ENCODE peak calls at places on chromosomes 2 and 18, in ten cellular contexts. B, O, L, Y, R, M, C, T, S and U are unnamed samples.
A peak's percentile ranks its signal among the peaks of the same experiment; 100 is the strongest.

GRCh38 chr2:239250216-239251071 is 150.4 kb downstream of the HDAC4 start:
- DNase-seq in T (no peak), S (no peak), C (no peak), R (no peak), O (no peak), L (no peak), B (no peak), M (no peak), Y (no peak), U (no peak)

GRCh38 chr2:141709756-141710155 is 421.1 kb downstream of the LRP1B start:
- DNase-seq in R (no peak), C (no peak), S (no peak), L (no peak), M (no peak), O (no peak), Y (no peak), B (no peak), T (no peak), U (no peak)

GRCh38 chr2:237627463-237628321 is at the start of gene LRRFIP1:
- DNase-seq in S (no peak), O (peak; percentile 20), R (no peak), C (no peak), Y (no peak), L (peak; percentile 63), B (peak; percentile 69), T (no peak), M (peak; percentile 20), U (peak; percentile 46)

GRCh38 chr2:189210250-189211075 is 30.9 kb upstream of the COL5A2 start:
- DNase-seq in C (peak; percentile 98), L (peak; percentile 23), B (no peak), O (peak; percentile 33), T (no peak), S (peak; percentile 97), Y (no peak), R (peak; percentile 99), M (peak; percentile 76), U (no peak)

GRCh38 chr2:240893363-240893828 is 2.6 kb downstream of the MAB21L4 start:
- DNase-seq in L (peak; percentile 100), S (no peak), B (peak; percentile 65), Y (no peak), M (peak; percentile 65), R (no peak), C (no peak), O (no peak), T (no peak), U (no peak)

GRCh38 chr2:175742367-175742766 is 259.7 kb downstream of the LNPK start:
- DNase-seq in Y (no peak), R (peak; percentile 42), M (no peak), S (peak; percentile 17), B (no peak), T (no peak), O (no peak), C (peak; percentile 84), L (no peak), U (no peak)

GRCh38 chr18:39842042-39842791 is 2112.8 kb upstream of the PIK3C3 start:
- DNase-seq in C (no peak), Y (no peak), T (no peak), L (no peak), M (no peak), B (no peak), S (no peak), R (no peak), O (no peak), U (no peak)

GRCh38 chr2:113770929-113771328 is 14.5 kb upstream of the SLC35F5 start:
- DNase-seq in S (no peak), R (no peak), T (no peak), C (no peak), L (no peak), Y (no peak), B (peak; percentile 52), O (no peak), M (no peak), U (no peak)

GRCh38 chr2:199882667-199883066 is 28.4 kb upstream of the C2orf69 start:
- DNase-seq in L (no peak), Y (no peak), C (no peak), S (no peak), O (no peak), R (no peak), B (no peak), M (no peak), T (no peak), U (no peak)

GRCh38 chr2:167944825-167945659 is 302.4 kb downstream of the STK39 start:
- DNase-seq in C (peak; percentile 19), O (no peak), Y (no peak), S (peak; percentile 44), L (no peak), R (no peak), M (no peak), T (no peak), B (no peak), U (no peak)

GRCh38 chr2:64780041-64780440 is 126.3 kb upstream of the SERTAD2 start:
- DNase-seq in T (no peak), C (no peak), Y (no peak), O (no peak), S (peak; percentile 53), R (no peak), B (no peak), M (no peak), L (no peak), U (no peak)

GRCh38 chr18:54392621-54393023 is 34.9 kb downstream of the C18orf54 start:
- DNase-seq in T (no peak), Y (no peak), R (peak; percentile 72), S (peak; percentile 81), B (peak; percentile 27), M (peak; percentile 11), L (no peak), C (peak; percentile 81), O (no peak), U (no peak)

GRCh38 chr2:195864316-195864715 is 204.3 kb downstream of the DNAH7 start:
- DNase-seq in M (no peak), R (no peak), Y (no peak), C (no peak), O (no peak), S (no peak), L (no peak), T (no peak), B (no peak), U (no peak)

DNA sequence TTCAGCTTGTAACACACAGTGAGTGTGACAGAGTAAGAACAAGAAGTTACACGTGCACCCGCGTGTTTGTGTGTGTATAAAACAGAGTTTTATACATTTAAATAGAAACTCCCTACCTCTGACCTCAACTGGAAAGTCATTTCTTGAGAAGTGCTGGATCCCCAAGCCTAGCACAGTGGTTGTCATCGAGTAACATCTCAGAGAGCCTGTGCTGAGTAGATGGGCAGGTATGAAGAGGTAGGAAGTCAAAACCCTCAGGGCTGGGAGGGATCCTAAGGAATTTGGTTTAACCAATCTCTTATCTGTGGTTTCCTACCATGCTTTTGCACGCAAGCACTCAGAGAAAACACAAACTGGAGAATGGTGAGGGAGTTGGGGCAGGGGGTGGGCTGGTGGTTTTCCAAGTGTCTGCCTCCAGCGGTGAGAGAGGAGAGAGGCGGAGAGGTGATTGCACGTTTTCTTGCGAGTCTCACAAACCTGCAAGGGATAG is 9.2 kb downstream of the ACOXL start:
- DNase-seq in S (no peak), L (peak; percentile 80), B (no peak), M (peak; percentile 47), O (no peak), T (no peak), C (no peak), Y (peak; percentile 62), R (no peak), U (no peak)
- TF ChIP-seq CTCF in S (no peak), L (peak; percentile 45), B (no peak), M (no peak), O (no peak), T (no peak), C (no peak), Y (no peak), R (no peak), U (peak; percentile 37)

GRCh38 chr2:217853961-217854360 is 148.8 kb downstream of the TNS1 start:
- DNase-seq in Y (no peak), C (no peak), M (no peak), T (no peak), R (no peak), O (no peak), L (no peak), B (no peak), S (no peak), U (no peak)
- TF ChIP-seq CTCF in Y (no peak), C (no peak), M (no peak), T (no peak), R (no peak), O (no peak), L (no peak), B (no peak), S (no peak), U (no peak)

GRCh38 chr2:158457826-158458616 is 1.3 kb downstream of the PKP4 start:
- DNase-seq in M (peak; percentile 58), L (peak; percentile 82), O (peak; percentile 85), Y (peak; percentile 82), S (peak; percentile 59), T (peak; percentile 28), C (peak; percentile 66), B (peak; percentile 91), R (peak; percentile 40), U (peak; percentile 89)
- TF ChIP-seq CTCF in M (peak; percentile 64), L (no peak), O (peak; percentile 40), Y (no peak), S (peak; percentile 1), T (peak; percentile 54), C (no peak), B (peak; percentile 33), R (no peak), U (peak; percentile 65)

GRCh38 chr2:73225513-73226360 is 7.3 kb downstream of the PRADC1 start:
- DNase-seq in S (no peak), R (no peak), C (no peak), L (no peak), T (no peak), B (no peak), Y (no peak), O (no peak), M (no peak), U (no peak)
- TF ChIP-seq CTCF in S (no peak), R (no peak), C (no peak), L (no peak), T (no peak), B (no peak), Y (no peak), O (no peak), M (no peak), U (no peak)

GRCh38 chr18:477565-477964 is 22.9 kb downstream of the COLEC12 start:
- DNase-seq in B (no peak), Y (no peak), C (no peak), R (no peak), S (no peak), M (peak; percentile 30), T (no peak), L (peak; percentile 4), O (no peak), U (no peak)
- TF ChIP-seq CTCF in B (no peak), Y (no peak), C (peak; percentile 15), R (no peak), S (peak; percentile 5), M (no peak), T (no peak), L (peak; percentile 62), O (peak; percentile 33), U (peak; percentile 27)

GRCh38 chr2:129708221-129708967 is 271.1 kb upstream of the RAB6C start:
- DNase-seq in Y (peak; percentile 18), O (no peak), C (no peak), M (no peak), T (no peak), L (no peak), S (no peak), R (no peak), B (no peak), U (no peak)
- TF ChIP-seq CTCF in Y (no peak), O (no peak), C (no peak), M (no peak), T (no peak), L (no peak), S (no peak), R (no peak), B (no peak), U (peak; percentile 26)